ENCODE peak calls at places on chromosomes 6 and 20, in nine cellular contexts. J is heart left ventricle, X is uterus, N is fibroblast of pulmonary artery, O is PC-3, B is suprapubic skin, D is activated B cell treated with CpG ODN at 0.5 μM for 24 hours, K is fibroblast of lung, R is GM13977. C is an unnamed sample.

GRCh38 chr6:142045380-142046270 is 87.1 kb upstream of the GJE1 start:
- DNase-seq in X (no peak), K (peak), J (no peak), N (peak), O (peak), B (no peak), D (no peak), R (no peak), C (no peak)

GRCh38 chr20:63351811-63352591 is 9.1 kb downstream of the CHRNA4 start:
- DNase-seq in O (no peak), D (no peak), B (no peak), X (no peak), K (no peak), N (no peak), R (no peak), J (no peak), C (no peak)

GRCh38 chr20:33388268-33388667 is 13.1 kb downstream of the CDK5RAP1 start:
- DNase-seq in N (no peak), X (no peak), J (no peak), O (no peak), B (no peak), K (no peak), R (no peak), D (no peak), C (no peak)

GRCh38 chr6:107655245-107655644 is 165.3 kb downstream of the SOBP start:
- DNase-seq in J (no peak), B (no peak), O (no peak), K (no peak), N (no peak), D (no peak), R (peak), X (no peak), C (no peak)

GRCh38 chr20:7375905-7376304 is 564.4 kb downstream of the HAO1 start:
- DNase-seq in N (peak), R (no peak), O (peak), J (no peak), K (peak), D (no peak), X (no peak), B (no peak), C (no peak)

GRCh38 chr6:141484726-141485125 is 648.0 kb upstream of the GJE1 start:
- DNase-seq in R (no peak), J (no peak), B (no peak), D (no peak), N (no peak), O (no peak), X (no peak), K (peak), C (no peak)

GRCh38 chr20:62900052-62900691 is 26.1 kb downstream of the DIDO1 start:
- DNase-seq in B (peak), N (peak), D (peak), J (peak), O (peak), X (peak), R (peak), K (peak), C (peak)

GRCh38 chr6:82385961-82386360 is 22.3 kb downstream of the TPBG start:
- DNase-seq in J (no peak), O (peak), D (no peak), K (no peak), N (no peak), X (no peak), B (no peak), R (no peak), C (no peak)

GRCh38 chr6:109118955-109119354 is 23.6 kb downstream of the CEP57L1 start:
- DNase-seq in R (no peak), N (no peak), X (no peak), D (no peak), B (no peak), O (no peak), J (no peak), K (no peak), C (no peak)

GRCh38 chr20:48017504-48017903 is 232.2 kb upstream of the SULF2 start:
- DNase-seq in R (no peak), J (no peak), D (no peak), K (no peak), N (no peak), X (no peak), B (no peak), O (no peak), C (no peak)

GRCh38 chr20:662289-663192 is 9.5 kb upstream of the SRXN1 start:
- DNase-seq in B (no peak), N (no peak), K (no peak), J (no peak), O (no peak), X (no peak), R (no peak), D (no peak), C (no peak)
- TF ChIP-seq CTCF in B (no peak), N (no peak), K (no peak), J (no peak), O (no peak), X (no peak), R (no peak), D (no peak), C (no peak)

GRCh38 chr20:58840816-58841538 is 9.7 kb downstream of the GNAS-AS1 start:
- DNase-seq in K (no peak), R (no peak), O (no peak), X (no peak), D (no peak), N (no peak), B (no peak), J (no peak), C (no peak)

GRCh38 chr20:58837717-58838116 is 13.0 kb downstream of the GNAS-AS1 start:
- DNase-seq in X (no peak), D (no peak), O (no peak), J (no peak), B (no peak), R (no peak), N (no peak), K (no peak), C (no peak)

GRCh38 chr20:58838174-58838573 is 12.5 kb downstream of the GNAS-AS1 start:
- DNase-seq in N (no peak), B (no peak), R (no peak), K (no peak), X (no peak), D (no peak), O (no peak), J (no peak), C (no peak)

GRCh38 chr20:58839991-58840747 is 10.5 kb downstream of the GNAS-AS1 start:
- DNase-seq in R (no peak), X (no peak), D (no peak), O (no peak), K (no peak), B (no peak), J (no peak), N (no peak), C (no peak)

GRCh38 chr20:58839474-58839874 is 11.2 kb downstream of the GNAS-AS1 start:
- DNase-seq in B (no peak), O (peak), R (peak), N (peak), D (no peak), J (no peak), X (no peak), K (peak), C (no peak)
- TF ChIP-seq CTCF in B (no peak), O (peak), R (peak), N (peak), D (no peak), J (peak), X (no peak), K (no peak), C (peak)

GRCh38 chr6:45421700-45422540 is 44.2 kb upstream of the SUPT3H start:
- DNase-seq in K (peak), X (peak), R (peak), O (peak), N (peak), B (peak), D (peak), J (peak), C (peak)

GRCh38 chr6:45420083-45420908 is 42.6 kb upstream of the SUPT3H start:
- DNase-seq in B (no peak), O (peak), K (peak), R (peak), N (peak), J (no peak), D (peak), X (no peak), C (no peak)

GRCh38 chr6:45420909-45421699 is 43.4 kb upstream of the SUPT3H start:
- DNase-seq in K (peak), J (no peak), B (no peak), N (peak), R (no peak), D (no peak), X (no peak), O (no peak), C (no peak)

GRCh38 chr6:45417461-45417860 is 39.7 kb upstream of the SUPT3H start:
- DNase-seq in K (no peak), N (no peak), O (no peak), D (no peak), R (no peak), B (no peak), J (no peak), X (no peak), C (no peak)

DNA sequence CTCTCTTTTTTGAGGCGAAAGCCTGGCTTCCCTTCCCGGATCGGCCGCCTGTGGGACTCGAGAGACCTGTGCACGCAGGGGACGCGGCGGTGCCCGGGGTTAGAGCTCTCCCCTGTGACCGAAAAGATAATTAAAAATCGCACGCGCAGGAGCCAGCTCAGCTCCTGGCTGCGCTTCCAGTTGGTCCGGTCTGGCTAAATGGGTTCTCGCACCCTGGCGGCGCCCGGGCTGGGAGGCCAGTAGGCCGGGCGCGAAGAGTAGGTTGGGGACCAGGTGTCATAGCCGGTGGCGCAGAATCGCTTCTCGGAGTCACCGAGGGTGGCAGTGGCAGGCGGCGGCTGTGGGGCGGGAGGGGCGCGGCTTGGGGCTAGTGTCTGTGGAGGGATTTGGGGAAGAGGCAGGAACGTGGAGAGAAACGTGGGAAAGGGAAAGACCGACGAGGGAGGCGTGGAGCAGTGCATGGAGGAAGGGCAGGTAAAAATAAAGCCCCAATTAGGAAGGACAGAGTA is 41.9 kb upstream of the SUPT3H start:
- DNase-seq in N (peak), J (peak), R (peak), D (peak), K (peak), B (peak), X (peak), O (peak), C (peak)
- TF ChIP-seq CTCF in N (peak), J (peak), R (peak), D (no peak), K (no peak), B (peak), X (no peak), O (peak), C (peak)

GRCh38 chr6:31811645-31812044 is 3.4 kb downstream of the HSPA1L start:
- DNase-seq in O (no peak), B (no peak), X (no peak), N (no peak), R (no peak), K (no peak), J (no peak), D (no peak), C (no peak)

GRCh38 chr6:31805939-31806469 is 762 bp downstream of the LSM2 start:
- DNase-seq in B (no peak), R (no peak), D (no peak), O (no peak), N (no peak), X (no peak), K (no peak), J (no peak), C (no peak)

GRCh38 chr6:31806470-31807272 is at the start of gene LSM2:
- DNase-seq in D (peak), J (peak), K (peak), O (peak), B (peak), R (peak), N (peak), X (peak), C (peak)
- TF ChIP-seq CTCF in D (no peak), J (peak), K (peak), O (peak), B (no peak), R (peak), N (no peak), X (peak), C (peak)